ENCODE peak calls at places on chromosomes 16 and 17, in ten cellular contexts. T is cardiac muscle cell, X is ascending aorta, W is SJCRH30, H is fibroblast of lung, O is heart left ventricle, P is lung, Q is neural progenitor cell, R is RWPE1, A is keratinocyte. N is an unnamed sample.

GRCh38 chr16:68396481-68396880 is 51.8 kb downstream of the SMPD3 start:
- DNase-seq in W (no peak), H (peak), Q (peak), R (peak), A (no peak), O (peak), X (no peak), T (peak), P (peak), N (no peak)

GRCh38 chr16:60127196-60127595 is 1393.1 kb upstream of the GOT2 start:
- DNase-seq in X (no peak), A (no peak), O (no peak), T (no peak), W (no peak), Q (no peak), P (no peak), H (no peak), R (no peak), N (no peak)

GRCh38 chr16:29852654-29853053 is 10.4 kb downstream of the CDIPT start:
- DNase-seq in W (no peak), T (peak), Q (no peak), O (no peak), A (no peak), P (no peak), R (no peak), H (peak), X (no peak), N (no peak)

GRCh38 chr17:7889166-7889584 is 586 bp downstream of the CHD3 start:
- DNase-seq in A (peak), X (peak), Q (peak), P (peak), H (peak), R (peak), W (peak), O (peak), T (peak), N (no peak)

GRCh38 chr17:58119491-58119890 is 28.7 kb upstream of the OR4D1 start:
- DNase-seq in X (no peak), W (no peak), Q (no peak), O (no peak), H (no peak), T (no peak), R (no peak), A (no peak), P (no peak), N (no peak)

GRCh38 chr16:1174477-1175357 is 21.8 kb downstream of the CACNA1H start:
- DNase-seq in R (no peak), O (no peak), Q (no peak), P (no peak), T (no peak), H (peak), A (no peak), X (no peak), W (no peak), N (no peak)

GRCh38 chr17:39352511-39352910 is 48.9 kb downstream of the FBXL20 start:
- DNase-seq in A (no peak), W (no peak), R (no peak), O (no peak), X (no peak), H (peak), T (peak), Q (no peak), P (no peak), N (no peak)

GRCh38 chr17:48520631-48521045 is 10.2 kb downstream of the HOXB1 start:
- DNase-seq in P (no peak), A (no peak), W (no peak), O (no peak), T (no peak), X (no peak), Q (peak), R (no peak), H (peak), N (no peak)

GRCh38 chr17:54180919-54181318 is 358.2 kb downstream of the KIF2B start:
- DNase-seq in R (no peak), H (no peak), A (no peak), W (peak), P (no peak), Q (no peak), T (no peak), X (no peak), O (no peak), N (no peak)

GRCh38 chr16:22699356-22699755 is 114.6 kb upstream of the HS3ST2 start:
- DNase-seq in W (no peak), H (no peak), O (no peak), X (no peak), R (no peak), T (no peak), A (no peak), P (no peak), Q (no peak), N (no peak)

GRCh38 chr17:64120159-64120558 is 9.8 kb downstream of the ERN1 start:
- DNase-seq in Q (no peak), W (no peak), A (no peak), X (no peak), O (no peak), T (no peak), R (no peak), H (no peak), P (no peak), N (no peak)

GRCh38 chr17:75228305-75228704 is 22.8 kb downstream of the NUP85 start:
- DNase-seq in P (peak), T (no peak), X (no peak), A (no peak), Q (no peak), O (no peak), H (no peak), R (no peak), W (no peak), N (no peak)

GRCh38 chr16:66523861-66524354 is 26.0 kb downstream of the TK2 start:
- DNase-seq in T (peak), Q (no peak), X (no peak), H (no peak), W (no peak), P (no peak), R (no peak), O (no peak), A (no peak), N (no peak)

GRCh38 chr17:35088647-35088910 is 25.1 kb upstream of the RFFL start:
- DNase-seq in P (no peak), A (no peak), O (no peak), R (no peak), T (no peak), Q (peak), X (no peak), W (no peak), H (no peak), N (no peak)
- H3K27ac ChIP-seq in P (peak), A (peak), O (peak), R (peak), T (peak), Q (no peak), X (peak), W (peak), H (peak), N (peak)

GRCh38 chr16:89094252-89094901 is 725 bp downstream of the ACSF3 start:
- DNase-seq in R (peak), P (no peak), A (peak), Q (peak), T (no peak), W (no peak), X (no peak), O (no peak), H (peak), N (peak)

GRCh38 chr16:89092013-89092412 is 1.6 kb upstream of the ACSF3 start:
- DNase-seq in O (no peak), R (no peak), X (no peak), W (no peak), A (no peak), T (no peak), H (no peak), Q (no peak), P (no peak), N (no peak)

GRCh38 chr16:89096042-89096717 is 2.5 kb downstream of the ACSF3 start:
- DNase-seq in W (no peak), A (no peak), H (no peak), R (no peak), O (no peak), T (no peak), P (no peak), X (no peak), Q (no peak), N (no peak)

GRCh38 chr16:89095401-89095974 is 1.8 kb downstream of the ACSF3 start:
- DNase-seq in W (no peak), R (no peak), A (no peak), P (no peak), X (no peak), H (no peak), O (no peak), T (no peak), Q (no peak), N (no peak)

GRCh38 chr16:89093602-89094251 is at the start of gene ACSF3:
- DNase-seq in P (peak), R (peak), X (no peak), T (peak), O (peak), W (peak), Q (peak), H (peak), A (no peak), N (no peak)
- H3K27ac ChIP-seq in P (peak), R (peak), X (peak), T (no peak), O (peak), W (no peak), Q (no peak), H (peak), A (peak), N (peak)

GRCh38 chr16:57807252-57807967 is 5.1 kb upstream of the KIFC3 start:
- DNase-seq in T (no peak), X (no peak), R (no peak), A (no peak), P (no peak), W (peak), Q (no peak), H (no peak), O (peak), N (no peak)

GRCh38 chr16:57809843-57810196 is 7.5 kb upstream of the KIFC3 start:
- DNase-seq in T (no peak), R (no peak), W (no peak), P (no peak), O (peak), Q (no peak), X (no peak), H (no peak), A (no peak), N (no peak)

GRCh38 chr16:57809276-57809793 is 7.0 kb upstream of the KIFC3 start:
- DNase-seq in X (no peak), T (no peak), P (no peak), A (no peak), H (no peak), O (peak), R (no peak), Q (no peak), W (no peak), N (no peak)

GRCh38 chr16:57807968-57808528 is 5.8 kb upstream of the KIFC3 start:
- DNase-seq in W (peak), P (peak), H (peak), T (peak), X (no peak), Q (peak), R (peak), O (peak), A (no peak), N (peak)

GRCh38 chr16:57808589-57808988 is 6.3 kb upstream of the KIFC3 start:
- DNase-seq in W (no peak), H (no peak), A (no peak), R (no peak), Q (no peak), T (no peak), O (no peak), P (no peak), X (no peak), N (no peak)
- H3K27ac ChIP-seq in W (no peak), H (no peak), A (peak), R (peak), Q (no peak), T (no peak), O (no peak), P (no peak), X (no peak), N (peak)

DNA sequence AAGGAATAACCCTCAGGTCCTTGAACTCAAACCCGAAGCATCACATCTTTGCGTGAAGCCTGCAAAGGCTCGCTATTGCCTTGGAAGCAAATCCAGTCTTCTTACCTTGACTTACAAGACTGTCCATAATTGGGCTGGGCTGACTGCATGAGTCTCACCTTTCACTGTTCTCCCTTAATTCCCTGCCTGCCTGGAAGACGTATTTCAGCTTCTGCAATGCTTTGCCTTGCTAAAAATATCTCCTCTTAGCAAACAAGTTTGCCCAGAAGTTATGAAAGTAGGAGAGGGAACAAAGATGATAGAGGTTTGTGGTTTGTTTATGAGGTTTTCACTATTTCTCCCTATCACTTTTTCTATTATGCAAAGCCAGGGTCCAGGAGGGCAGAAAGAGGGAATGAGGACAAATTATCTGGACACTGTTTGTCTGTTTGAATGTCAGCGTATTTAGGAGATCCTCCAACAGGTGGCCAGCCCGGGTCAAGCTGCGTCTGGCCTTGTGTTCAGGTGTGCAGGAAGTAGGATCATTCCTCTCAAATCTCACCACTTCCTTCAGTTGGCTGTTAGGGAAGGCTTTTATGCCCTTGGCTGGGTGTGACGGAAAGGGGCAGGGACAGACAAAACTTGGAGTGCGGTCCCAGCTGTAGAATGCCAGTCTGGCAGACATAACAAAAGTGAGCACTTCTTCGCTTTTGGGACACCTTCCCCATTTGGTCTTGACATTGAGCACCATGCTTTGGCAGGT is 488.9 kb downstream of the CDH13 start:
- DNase-seq in T (no peak), A (no peak), P (no peak), R (no peak), Q (no peak), X (no peak), W (no peak), H (no peak), O (no peak), N (no peak)
- H3K27ac ChIP-seq in T (no peak), A (no peak), P (no peak), R (no peak), Q (no peak), X (peak), W (no peak), H (no peak), O (no peak), N (no peak)

N was measured in epithelial cell of prostate.